ENCODE peak calls at places on chromosomes 5 and 9, in seven cellular contexts. N, J, V, Z, O, X and Q are unnamed samples.

GRCh38 chr5:41925555-41925946 is 470 bp downstream of the FBXO4 start:
- DNase-seq in J (no peak), Z (peak; percentile 79), V (peak; percentile 46), X (peak; percentile 68), O (peak; percentile 79), N (no peak), Q (no peak)

GRCh38 chr9:73073337-73074175 is 78.1 kb upstream of the ANXA1 start:
- DNase-seq in O (no peak), J (no peak), Z (no peak), N (no peak), V (no peak), X (peak; percentile 67), Q (no peak)

GRCh38 chr9:129176786-129177442 is 1.1 kb downstream of the IER5L start:
- DNase-seq in O (peak; percentile 84), Z (no peak), J (peak; percentile 76), V (peak; percentile 33), N (peak; percentile 47), X (peak; percentile 71), Q (peak; percentile 36)

GRCh38 chr5:36569456-36569855 is 37.0 kb upstream of the SLC1A3 start:
- DNase-seq in N (no peak), O (no peak), J (no peak), V (peak; percentile 47), Z (no peak), X (peak; percentile 79), Q (no peak)

GRCh38 chr5:122523776-122524175 is 211.7 kb downstream of the SNCAIP start:
- DNase-seq in Z (no peak), N (no peak), V (no peak), X (no peak), O (no peak), J (no peak), Q (no peak)

GRCh38 chr9:123397975-123398374 is 42.0 kb downstream of the CRB2 start:
- DNase-seq in J (no peak), X (no peak), O (no peak), V (no peak), N (no peak), Z (no peak), Q (no peak)

GRCh38 chr5:59923465-59923864 is 29.9 kb upstream of the PDE4D start:
- DNase-seq in J (no peak), V (no peak), X (peak; percentile 32), N (no peak), Z (no peak), O (no peak), Q (no peak)

GRCh38 chr9:113349434-113350337 is at the start of gene BSPRY:
- DNase-seq in N (no peak), O (no peak), Z (no peak), J (peak; percentile 85), X (peak; percentile 34), V (no peak), Q (peak; percentile 25)

GRCh38 chr5:17415282-17415681 is 82.7 kb upstream of the TAF11L2 start:
- DNase-seq in Z (no peak), O (no peak), J (no peak), N (no peak), X (no peak), V (no peak), Q (no peak)

GRCh38 chr5:7781899-7782298 is 69.0 kb downstream of the CFAP90 start:
- DNase-seq in O (no peak), N (no peak), J (no peak), X (no peak), V (no peak), Z (no peak), Q (no peak)

GRCh38 chr5:9698125-9698848 is 68.1 kb upstream of the TAS2R1 start:
- DNase-seq in X (peak; percentile 69), O (no peak), N (no peak), J (no peak), Z (no peak), V (no peak), Q (no peak)

GRCh38 chr9:113712053-113712452 is 164.1 kb upstream of the ZNF618 start:
- DNase-seq in O (no peak), N (no peak), V (peak; percentile 45), X (peak; percentile 18), J (no peak), Z (no peak), Q (no peak)

GRCh38 chr9:27665121-27665520 is 91.8 kb upstream of the C9orf72 start:
- DNase-seq in Z (no peak), X (no peak), V (no peak), J (no peak), O (no peak), N (no peak), Q (no peak)

GRCh38 chr9:134365115-134365596 is 38.9 kb downstream of the RXRA start:
- DNase-seq in O (no peak), N (no peak), V (no peak), Z (no peak), J (no peak), X (no peak), Q (no peak)

GRCh38 chr5:72921886-72922285 is 34.0 kb upstream of the FCHO2 start:
- DNase-seq in V (no peak), J (no peak), X (peak; percentile 26), N (no peak), Z (no peak), O (no peak), Q (no peak)

GRCh38 chr5:129945031-129945430 is 40.8 kb downstream of the CHSY3 start:
- DNase-seq in X (peak; percentile 61), V (no peak), J (no peak), O (no peak), N (no peak), Z (no peak), Q (no peak)

GRCh38 chr5:14165375-14166091 is 22.4 kb downstream of the TRIO start:
- DNase-seq in N (no peak), Z (no peak), V (no peak), X (peak; percentile 78), O (no peak), J (no peak), Q (no peak)

GRCh38 chr5:59956130-59956773 is 62.7 kb upstream of the PDE4D start:
- DNase-seq in N (no peak), J (no peak), Z (no peak), X (no peak), V (no peak), O (no peak), Q (no peak)

GRCh38 chr9:76835571-76836283 is 70.2 kb downstream of the PRUNE2 start:
- DNase-seq in J (no peak), N (no peak), X (peak; percentile 88), V (no peak), Z (no peak), O (no peak), Q (no peak)

GRCh38 chr9:125119643-125120286 is 23.6 kb downstream of the SCAI start:
- DNase-seq in N (no peak), X (peak; percentile 70), Z (no peak), J (no peak), V (peak; percentile 52), O (no peak), Q (peak; percentile 47)

GRCh38 chr5:180400416-180400815 is 47.3 kb upstream of the GFPT2 start:
- DNase-seq in V (no peak), X (no peak), N (no peak), J (no peak), Z (no peak), O (no peak), Q (no peak)

GRCh38 chr5:101942321-101942882 is 353.7 kb downstream of the SLCO4C1 start:
- DNase-seq in Z (peak; percentile 75), O (no peak), X (peak; percentile 29), V (peak; percentile 61), N (peak; percentile 37), J (no peak), Q (peak; percentile 35)

GRCh38 chr5:75281716-75282465 is 45.2 kb upstream of the ANKRD31 start:
- DNase-seq in X (peak; percentile 26), O (no peak), N (no peak), V (no peak), J (no peak), Z (no peak), Q (no peak)

GRCh38 chr5:73909474-73909873 is 283.5 kb downstream of the ARHGEF28 start:
- DNase-seq in Z (no peak), N (no peak), J (no peak), X (no peak), O (peak; percentile 71), V (no peak), Q (no peak)

GRCh38 chr5:81750308-81751008 is 439 bp downstream of the SSBP2 start:
- DNase-seq in J (peak; percentile 72), N (no peak), V (no peak), Z (peak; percentile 73), X (peak; percentile 68), O (no peak), Q (peak; percentile 63)

DNA sequence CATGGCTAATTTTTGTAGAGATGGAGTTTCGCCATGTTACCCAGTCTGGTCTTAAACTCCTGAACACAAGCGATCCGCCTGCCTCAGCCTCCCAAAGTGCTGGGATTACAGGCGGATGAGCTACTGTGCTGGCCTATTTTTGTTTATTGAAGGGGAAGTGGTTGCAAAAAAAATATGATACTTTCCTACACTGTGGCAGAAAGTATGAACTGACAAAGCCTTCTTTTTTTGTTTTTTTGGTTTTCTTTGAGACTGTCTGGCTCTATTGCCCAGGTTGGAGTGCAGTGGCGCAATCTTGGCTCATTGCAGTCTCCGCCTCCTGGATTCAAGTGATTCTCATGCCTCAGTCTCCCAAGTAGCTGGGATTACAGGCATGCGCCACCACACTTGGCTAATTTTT is 50.9 kb downstream of the OSTF1 start:
- DNase-seq in Z (no peak), N (no peak), O (no peak), J (no peak), X (no peak), V (no peak), Q (no peak)
- H3K4me1 ChIP-seq in Z (no peaks in the 10 kb centered on the region), N (peaks cover 6% of the 10 kb centered on the region), O (no peaks in the 10 kb centered on the region), J (no peaks in the 10 kb centered on the region), X (no peaks in the 10 kb centered on the region), V (no peaks in the 10 kb centered on the region), Q (peaks cover 8% of the 10 kb centered on the region)

DNA sequence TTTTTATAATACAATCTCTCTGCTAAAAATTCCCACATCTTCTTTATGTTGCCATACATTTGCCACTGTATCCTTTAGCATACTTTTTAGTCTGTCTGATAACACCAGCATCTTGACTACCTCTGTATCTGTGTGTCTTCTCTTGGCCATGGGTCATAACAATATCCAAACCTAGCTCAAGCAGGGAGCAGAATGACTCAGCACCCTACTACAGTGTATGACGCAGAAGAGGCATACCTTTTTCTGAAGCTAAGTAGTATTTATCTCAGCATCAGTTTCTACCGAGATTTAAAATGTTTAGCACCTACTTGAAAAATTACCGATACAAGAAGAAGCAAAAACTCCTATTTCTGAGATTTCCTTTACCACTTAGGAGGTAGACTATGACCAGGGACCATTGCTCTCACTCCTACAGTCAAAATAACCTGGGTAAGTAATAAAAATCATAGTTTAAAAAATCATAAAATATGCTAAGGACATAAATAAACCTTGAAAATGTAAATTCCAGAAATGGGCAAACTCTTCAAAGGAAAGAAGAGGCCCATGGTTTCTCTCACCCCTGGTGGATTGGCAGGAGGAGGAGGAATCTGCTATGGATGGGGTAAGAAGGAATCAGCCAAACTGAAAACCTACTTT is 286.5 kb downstream of the MAST4 start:
- DNase-seq in Z (no peak), O (no peak), X (peak; percentile 20), J (no peak), N (no peak), V (no peak), Q (no peak)
- H3K4me1 ChIP-seq in Z (no peaks in the 10 kb centered on the region), O (peaks cover 2% of the 10 kb centered on the region), X (peaks cover 6% of the 10 kb centered on the region), J (peaks cover 10% of the 10 kb centered on the region), N (peaks cover 1% of the 10 kb centered on the region), V (peaks cover 9% of the 10 kb centered on the region), Q (no peaks in the 10 kb centered on the region)

GRCh38 chr5:135396459-135397055 is 2.5 kb downstream of the MACROH2A1 start:
- DNase-seq in Z (no peak), X (no peak), J (no peak), V (no peak), O (no peak), N (no peak), Q (no peak)
- H3K4me1 ChIP-seq in Z (peaks cover 76% of the 10 kb centered on the region), X (peaks cover 39% of the 10 kb centered on the region), J (no peaks in the 10 kb centered on the region), V (peaks cover 23% of the 10 kb centered on the region), O (peaks cover 18% of the 10 kb centered on the region), N (peaks cover 30% of the 10 kb centered on the region), Q (peaks cover 37% of the 10 kb centered on the region)

GRCh38 chr9:131233989-131234388 is 42.3 kb downstream of the FAM78A start:
- DNase-seq in O (peak; percentile 42), J (no peak), X (no peak), N (no peak), V (no peak), Z (no peak), Q (no peak)
- H3K4me1 ChIP-seq in O (peaks cover 3% of the 10 kb centered on the region), J (no peaks in the 10 kb centered on the region), X (peaks cover 10% of the 10 kb centered on the region), N (peaks cover 10% of the 10 kb centered on the region), V (peaks cover 11% of the 10 kb centered on the region), Z (peaks cover 11% of the 10 kb centered on the region), Q (peaks cover 9% of the 10 kb centered on the region)